ENCODE peak calls at places on chromosomes 5 and 9, in four cellular contexts. E, Q, Y and I are unnamed samples.

GRCh38 chr9:106468431-106468830 is 394.5 kb upstream of the ZNF462 start:
- DNase-seq in E (no peak), Q (no peak), Y (no peak), I (no peak)

GRCh38 chr9:112224401-112225289 is 49.5 kb upstream of the SUSD1 start:
- DNase-seq in E (no peak), Q (peak; percentile 41), Y (no peak), I (no peak)

GRCh38 chr9:112310826-112311225 is 22.6 kb downstream of the PTBP3 start:
- DNase-seq in E (no peak), Q (no peak), Y (peak; percentile 79), I (no peak)

GRCh38 chr9:123544007-123544827 is 188.2 kb downstream of the CRB2 start:
- DNase-seq in E (no peak), Q (peak; percentile 55), Y (peak; percentile 61), I (no peak)

GRCh38 chr5:137831526-137831925 is 36.1 kb upstream of the MYOT start:
- DNase-seq in E (no peak), Q (no peak), Y (peak; percentile 31), I (no peak)

GRCh38 chr9:110330484-110331115 is 7.1 kb downstream of the TXNDC8 start:
- DNase-seq in E (no peak), Q (peak; percentile 60), Y (no peak), I (no peak)

GRCh38 chr9:88258587-88258986 is 120.3 kb upstream of the SPATA31C2 start:
- DNase-seq in E (no peak), Q (peak; percentile 28), Y (peak; percentile 70), I (no peak)

GRCh38 chr5:170302729-170303501 is 5.3 kb upstream of the LCP2 start:
- DNase-seq in E (no peak), Q (peak; percentile 34), Y (peak; percentile 28), I (peak; percentile 45)

GRCh38 chr5:6402939-6403338 is 24.6 kb upstream of the MED10 start:
- DNase-seq in E (no peak), Q (no peak), Y (no peak), I (no peak)

GRCh38 chr5:87115839-87116364 is 151.8 kb upstream of the RASA1 start:
- DNase-seq in E (no peak), Q (no peak), Y (no peak), I (no peak)

GRCh38 chr9:7185612-7186011 is 427.8 kb downstream of the KDM4C start:
- DNase-seq in E (peak; percentile 21), Q (peak; percentile 61), Y (peak; percentile 98), I (peak; percentile 79)

GRCh38 chr5:121019112-121019511 is 555.0 kb downstream of the PRR16 start:
- DNase-seq in E (no peak), Q (no peak), Y (no peak), I (no peak)

GRCh38 chr9:16154570-16155078 is 601.8 kb downstream of the CCDC171 start:
- DNase-seq in E (peak; percentile 36), Q (no peak), Y (peak; percentile 76), I (peak; percentile 85)

GRCh38 chr5:119453045-119453383 is 717 bp downstream of the HSD17B4 start:
- DNase-seq in E (no peak), Q (peak; percentile 59), Y (no peak), I (no peak)

GRCh38 chr9:684950-685340 is 156.6 kb upstream of the DMRT1 start:
- DNase-seq in E (no peak), Q (peak; percentile 91), Y (peak; percentile 93), I (no peak)

GRCh38 chr5:27652505-27652904 is 614.1 kb upstream of the CDH9 start:
- DNase-seq in E (peak; percentile 44), Q (no peak), Y (peak; percentile 21), I (peak; percentile 62)

GRCh38 chr5:62206150-62206829 is 99.7 kb upstream of the KIF2A start:
- DNase-seq in E (peak; percentile 33), Q (peak; percentile 2), Y (no peak), I (peak; percentile 81)

GRCh38 chr5:33817301-33817700 is 74.5 kb downstream of the ADAMTS12 start:
- DNase-seq in E (no peak), Q (no peak), Y (no peak), I (no peak)

GRCh38 chr5:122292357-122292756 is 19.7 kb upstream of the SNCAIP start:
- DNase-seq in E (no peak), Q (peak; percentile 63), Y (no peak), I (no peak)

GRCh38 chr5:132243366-132243977 is 14.0 kb upstream of the PDLIM4 start:
- DNase-seq in E (no peak), Q (no peak), Y (no peak), I (no peak)

GRCh38 chr5:171649002-171649401 is 136.6 kb upstream of the SMIM23 start:
- DNase-seq in E (no peak), Q (no peak), Y (no peak), I (no peak)

GRCh38 chr9:92711844-92712243 is 41.9 kb upstream of the IPPK start:
- DNase-seq in E (no peak), Q (no peak), Y (no peak), I (no peak)

GRCh38 chr9:96203867-96204412 is 98.0 kb downstream of the HSD17B3 start:
- DNase-seq in E (no peak), Q (no peak), Y (no peak), I (no peak)

GRCh38 chr9:83140061-83140460 is 77.1 kb upstream of the RASEF start:
- DNase-seq in E (no peak), Q (no peak), Y (no peak), I (no peak)

DNA sequence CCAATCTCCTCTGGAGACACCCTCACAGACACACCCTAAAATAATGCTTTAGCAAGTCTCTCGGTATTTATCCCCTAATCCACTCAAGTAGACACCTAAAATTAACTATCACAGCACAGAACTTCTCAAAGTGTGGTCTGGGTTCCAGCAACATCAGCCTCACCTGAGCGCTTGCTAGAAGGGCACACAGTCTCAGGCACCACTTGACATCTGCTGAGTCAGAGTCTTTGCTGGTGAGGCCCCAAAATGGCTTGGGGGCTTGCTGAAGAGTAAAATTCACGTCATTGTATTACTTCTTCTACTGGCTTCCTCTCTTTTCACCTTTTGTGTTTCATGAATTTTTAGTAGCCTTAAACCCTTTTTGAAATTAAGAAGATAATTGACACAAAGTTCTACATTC is 9.0 kb downstream of the FOXB2 start:
- DNase-seq in E (no peak), Q (no peak), Y (no peak), I (peak; percentile 45)
- H2BK12ac ChIP-seq in E (peak overlapping the region; percentile 51), Q (no peak overlapping the region), Y (no peak overlapping the region), I (no peak overlapping the region)

GRCh38 chr9:137045294-137046093 is 483 bp downstream of the NPDC1 start:
- DNase-seq in E (no peak), Q (peak; percentile 48), Y (peak; percentile 25), I (peak; percentile 50)
- H2BK12ac ChIP-seq in E (peak overlapping the region; percentile 17), Q (no peak overlapping the region), Y (no peak overlapping the region), I (no peak overlapping the region)

DNA sequence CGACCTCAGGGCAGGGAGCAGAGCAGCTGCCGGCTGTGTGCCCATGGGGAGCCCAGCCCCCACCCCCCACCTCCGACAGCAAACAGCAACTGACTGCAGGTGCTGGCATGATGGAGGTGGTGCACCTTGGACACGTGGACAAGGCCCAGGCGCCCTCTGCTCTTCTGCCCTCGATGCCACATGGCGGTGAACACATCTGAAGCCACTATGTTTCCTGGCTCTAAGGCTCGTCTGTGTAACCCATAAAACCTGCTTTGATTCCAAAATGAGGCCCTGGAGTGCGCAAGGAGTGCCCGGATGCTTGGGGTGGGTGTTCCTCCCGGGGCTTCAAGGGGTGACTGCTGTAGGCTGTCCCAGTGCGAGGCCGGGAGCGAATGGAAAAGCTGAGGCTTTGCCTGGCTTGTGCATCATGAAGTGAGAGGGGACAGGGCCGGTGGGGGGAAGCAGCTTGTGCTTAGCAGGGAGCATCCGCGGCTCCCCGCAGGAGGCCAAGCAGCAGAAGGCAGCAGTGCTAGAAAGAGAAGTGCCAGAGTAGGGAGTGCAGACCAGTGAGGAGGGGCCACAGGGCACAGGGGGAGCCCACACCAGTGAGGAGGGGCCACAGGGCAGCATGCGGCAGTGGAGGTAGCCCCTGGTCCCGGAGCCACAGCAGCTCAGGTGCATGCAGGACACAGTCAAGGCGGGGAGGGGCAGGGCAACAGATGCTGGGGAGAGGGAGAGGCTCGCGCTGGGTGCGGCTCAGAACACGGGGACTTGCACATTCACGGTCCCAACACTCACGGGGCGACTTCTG is 30.0 kb downstream of the NKD2 start:
- DNase-seq in E (no peak), Q (no peak), Y (no peak), I (no peak)
- H2BK12ac ChIP-seq in E (peak overlapping the region; percentile 17), Q (no peak overlapping the region), Y (no peak overlapping the region), I (no peak overlapping the region)

GRCh38 chr9:136364369-136364748 is 815 bp upstream of the DNLZ start:
- DNase-seq in E (no peak), Q (no peak), Y (no peak), I (no peak)
- H2BK12ac ChIP-seq in E (no peak overlapping the region), Q (no peak overlapping the region), Y (no peak overlapping the region), I (no peak overlapping the region)

DNA sequence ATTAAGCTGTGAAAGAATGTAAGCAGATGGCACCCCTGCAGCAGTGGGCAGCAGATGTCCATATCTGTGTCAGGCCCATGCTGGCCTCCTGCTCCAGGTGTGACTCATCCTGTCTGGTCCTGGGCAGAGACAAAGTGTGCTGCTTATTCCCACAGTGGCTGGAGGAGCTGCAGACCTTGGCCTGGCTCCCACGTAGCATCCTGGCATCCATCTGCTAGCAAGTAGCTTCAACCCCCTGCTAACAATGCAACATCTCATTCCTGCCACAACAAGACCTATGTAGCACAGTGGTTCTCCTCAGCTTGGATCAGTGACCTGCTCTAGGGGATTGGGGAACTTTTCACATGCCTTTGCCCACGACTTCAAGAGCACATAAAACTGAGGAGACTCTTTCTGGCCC is 126.4 kb upstream of the SLC12A2 start:
- DNase-seq in E (no peak), Q (peak; percentile 43), Y (peak; percentile 71), I (no peak)
- H2BK12ac ChIP-seq in E (no peak overlapping the region), Q (no peak overlapping the region), Y (no peak overlapping the region), I (no peak overlapping the region)

DNA sequence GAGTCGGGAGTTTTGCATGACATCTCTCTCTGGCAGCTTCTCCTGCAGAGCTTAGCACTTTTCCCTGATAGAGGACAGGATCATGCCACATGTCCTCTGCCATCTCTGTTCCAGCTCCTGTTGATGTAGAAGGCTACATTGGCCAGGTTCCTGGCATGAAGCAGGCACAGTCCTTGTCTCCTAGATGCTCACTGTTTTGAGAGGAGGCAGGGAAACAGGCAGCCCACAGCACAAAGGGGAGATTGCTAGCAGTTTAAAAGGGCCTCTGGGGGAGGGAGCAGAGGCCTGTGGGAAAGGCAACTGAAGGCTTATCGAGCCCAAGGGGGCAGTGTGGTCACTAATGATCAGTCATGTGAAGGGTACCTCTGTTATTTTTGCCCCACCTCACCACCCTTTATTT is 10.7 kb downstream of the ARHGAP26 start:
- DNase-seq in E (no peak), Q (no peak), Y (no peak), I (no peak)
- H2BK12ac ChIP-seq in E (no peak overlapping the region), Q (no peak overlapping the region), Y (no peak overlapping the region), I (no peak overlapping the region)

GRCh38 chr9:133833388-133834025 is 95.4 kb upstream of the SARDH start:
- DNase-seq in E (no peak), Q (no peak), Y (no peak), I (no peak)

GRCh38 chr9:133830310-133830709 is 92.2 kb upstream of the SARDH start:
- DNase-seq in E (no peak), Q (no peak), Y (no peak), I (no peak)

GRCh38 chr9:133835273-133835901 is 97.2 kb upstream of the SARDH start:
- DNase-seq in E (no peak), Q (no peak), Y (no peak), I (no peak)

GRCh38 chr9:133834080-133834976 is 96.2 kb upstream of the SARDH start:
- DNase-seq in E (no peak), Q (no peak), Y (peak; percentile 81), I (no peak)

GRCh38 chr9:133832836-133833235 is 94.7 kb upstream of the SARDH start:
- DNase-seq in E (no peak), Q (no peak), Y (no peak), I (no peak)
- H2BK12ac ChIP-seq in E (no peak overlapping the region), Q (no peak overlapping the region), Y (no peak overlapping the region), I (no peak overlapping the region)

GRCh38 chr9:135770771-135771170 is 68.8 kb downstream of the KCNT1 start:
- DNase-seq in E (no peak), Q (no peak), Y (no peak), I (no peak)
- H2BK12ac ChIP-seq in E (no peak overlapping the region), Q (no peak overlapping the region), Y (no peak overlapping the region), I (no peak overlapping the region)